ENCODE peak calls at places on chromosomes 13 and 19, in four cellular contexts. J, W, X and I are unnamed samples.

GRCh38 chr19:17293605-17294004 is 9.6 kb downstream of the ABHD8 start:
- DNase-seq in J (no peak), W (no peak), X (no peak), I (no peak)

GRCh38 chr13:41452462-41452861 is 4.9 kb upstream of the RGCC start:
- DNase-seq in J (no peak), W (no peak), X (no peak), I (no peak)

GRCh38 chr13:37679043-37679442 is 80.5 kb upstream of the POSTN start:
- DNase-seq in J (peak), W (no peak), X (no peak), I (no peak)

GRCh38 chr13:106471957-106472543 is 63.4 kb downstream of the EFNB2 start:
- DNase-seq in J (peak), W (peak), X (no peak), I (peak)

GRCh38 chr19:13748169-13748884 is 16.0 kb upstream of the MRI1 start:
- DNase-seq in J (peak), W (no peak), X (no peak), I (peak)

GRCh38 chr19:57511484-57511883 is 11.7 kb downstream of the ZNF773 start:
- DNase-seq in J (no peak), W (no peak), X (no peak), I (no peak)

GRCh38 chr19:13010038-13010991 is 15.0 kb downstream of the NFIX start:
- DNase-seq in J (no peak), W (peak), X (no peak), I (no peak)

GRCh38 chr13:112067871-112068305 is 939 bp downstream of the SOX1 start:
- DNase-seq in J (no peak), W (no peak), X (no peak), I (no peak)

GRCh38 chr19:56138069-56138468 is 3.0 kb upstream of the ZNF444 start:
- DNase-seq in J (peak), W (no peak), X (no peak), I (no peak)

GRCh38 chr19:30471441-30471840 is 99.3 kb downstream of the ZNF536 start:
- DNase-seq in J (no peak), W (no peak), X (no peak), I (no peak)

GRCh38 chr13:29402168-29402621 is 193.3 kb downstream of the SLC7A1 start:
- DNase-seq in J (peak), W (no peak), X (no peak), I (peak)

GRCh38 chr19:27796073-27796472 is 1416.9 kb downstream of the UQCRFS1 start:
- DNase-seq in J (no peak), W (no peak), X (no peak), I (no peak)

GRCh38 chr19:35757231-35757748 is 461 bp upstream of the HSPB6 start:
- DNase-seq in J (peak), W (peak), X (peak), I (peak)

GRCh38 chr13:70893832-70894231 is 785.6 kb upstream of the KLHL1 start:
- DNase-seq in J (peak), W (no peak), X (no peak), I (no peak)

GRCh38 chr13:113062691-113063090 is 42.9 kb upstream of the F7 start:
- DNase-seq in J (no peak), W (no peak), X (no peak), I (peak)

GRCh38 chr13:73754727-73755292 is 379.4 kb downstream of the KLF12 start:
- DNase-seq in J (peak), W (no peak), X (no peak), I (no peak)

GRCh38 chr19:3026768-3027167 is 2.3 kb downstream of the TLE2 start:
- DNase-seq in J (no peak), W (no peak), X (no peak), I (no peak)

GRCh38 chr19:3027292-3027691 is 1.8 kb downstream of the TLE2 start:
- DNase-seq in J (no peak), W (no peak), X (no peak), I (no peak)

GRCh38 chr19:3024509-3024869 is 4.6 kb downstream of the TLE2 start:
- DNase-seq in J (no peak), W (no peak), X (no peak), I (no peak)

GRCh38 chr19:3024870-3025515 is 4.1 kb downstream of the TLE2 start:
- DNase-seq in J (no peak), W (no peak), X (no peak), I (no peak)

GRCh38 chr19:3025516-3025890 is 3.6 kb downstream of the TLE2 start:
- DNase-seq in J (no peak), W (no peak), X (no peak), I (peak)
- H3K4me3 ChIP-seq in J (no peak), W (no peak), X (no peak), I (no peak)

DNA sequence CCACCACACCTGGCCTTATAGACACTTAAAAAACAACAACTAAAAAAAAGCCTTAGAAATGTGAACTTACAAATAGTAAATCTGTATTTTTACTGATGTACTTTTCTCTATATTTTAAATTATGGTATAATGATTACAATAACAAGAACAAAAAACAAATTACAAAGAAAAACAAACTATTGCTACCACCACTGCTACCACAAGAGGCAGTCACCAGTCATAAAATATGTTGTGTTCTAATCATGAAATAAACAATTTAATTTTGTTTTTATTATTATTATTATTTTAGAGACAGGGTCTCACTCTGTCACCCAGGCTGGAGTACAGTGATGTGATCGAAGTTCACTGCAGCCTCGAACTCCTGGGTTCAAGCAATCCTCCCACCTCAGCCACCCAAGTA is 72.2 kb downstream of the DIAPH3 start:
- DNase-seq in J (peak), W (no peak), X (no peak), I (no peak)
- TF ChIP-seq CTCF in J (peak), W (no peak), X (no peak), I (no peak)

GRCh38 chr13:45206340-45206739 is 5.5 kb upstream of the KCTD4 start:
- DNase-seq in J (peak), W (no peak), X (no peak), I (no peak)
- H3K4me3 ChIP-seq in J (no peak), W (no peak), X (no peak), I (no peak)

GRCh38 chr19:18589380-18590272 is 1.0 kb downstream of the REX1BD start:
- DNase-seq in J (peak), W (peak), X (peak), I (peak)
- TF ChIP-seq CTCF in J (peak), W (peak), X (no peak), I (peak)